ENCODE peak calls at places on chromosomes 5 and 9, in five cellular contexts. O, K, Y, X and A are unnamed samples.

GRCh38 chr9:129052592-129052991 is 16.2 kb downstream of the MIGA2 start:
- ATAC-seq in O (no peak), K (no peak), Y (peak; percentile 58), X (no peak), A (no peak)

GRCh38 chr5:171207256-171207866 is 101.7 kb upstream of the TLX3 start:
- ATAC-seq in O (no peak), K (peak; percentile 54), Y (no peak), X (peak; percentile 76), A (no peak)

GRCh38 chr5:143244000-143244736 is 159.3 kb downstream of the NR3C1 start:
- ATAC-seq in O (peak; percentile 37), K (no peak), Y (peak; percentile 91), X (no peak), A (peak; percentile 92)

GRCh38 chr5:39198080-39198479 is 21.3 kb downstream of the FYB1 start:
- ATAC-seq in O (peak; percentile 78), K (no peak), Y (no peak), X (no peak), A (no peak)

GRCh38 chr5:134145061-134145757 is 30.7 kb downstream of the TCF7 start:
- ATAC-seq in O (no peak), K (no peak), Y (no peak), X (no peak), A (no peak)

GRCh38 chr5:113380299-113381014 is 54.3 kb downstream of the TSSK1B start:
- ATAC-seq in O (no peak), K (no peak), Y (peak; percentile 47), X (no peak), A (no peak)

GRCh38 chr5:139955053-139955605 is 88.0 kb downstream of the NRG2 start:
- ATAC-seq in O (no peak), K (peak; percentile 84), Y (no peak), X (peak; percentile 36), A (no peak)

GRCh38 chr5:2608391-2608790 is 143.1 kb downstream of the IRX2 start:
- ATAC-seq in O (no peak), K (no peak), Y (no peak), X (no peak), A (no peak)

GRCh38 chr9:17165734-17166133 is 30.9 kb downstream of the CNTLN start:
- ATAC-seq in O (no peak), K (no peak), Y (no peak), X (no peak), A (no peak)

GRCh38 chr9:98989036-98990000 is 45.6 kb downstream of the COL15A1 start:
- ATAC-seq in O (peak; percentile 74), K (peak; percentile 58), Y (peak; percentile 78), X (peak; percentile 56), A (peak; percentile 89)

GRCh38 chr5:122093415-122093814 is 15.4 kb upstream of the LOX start:
- ATAC-seq in O (no peak), K (no peak), Y (peak; percentile 75), X (no peak), A (no peak)

GRCh38 chr5:84255318-84255717 is 129.4 kb downstream of the EDIL3 start:
- ATAC-seq in O (peak; percentile 51), K (peak; percentile 70), Y (no peak), X (no peak), A (no peak)

GRCh38 chr9:5470816-5471215 is 20.5 kb downstream of the CD274 start:
- ATAC-seq in O (no peak), K (no peak), Y (no peak), X (no peak), A (no peak)

GRCh38 chr5:135228236-135228635 is 170.8 kb downstream of the MACROH2A1 start:
- ATAC-seq in O (no peak), K (no peak), Y (no peak), X (no peak), A (no peak)

GRCh38 chr9:32264171-32264862 is 120.1 kb upstream of the ACO1 start:
- ATAC-seq in O (peak; percentile 77), K (no peak), Y (no peak), X (no peak), A (no peak)

GRCh38 chr9:118578467-118578866 is 790.8 kb downstream of the BRINP1 start:
- ATAC-seq in O (no peak), K (no peak), Y (no peak), X (no peak), A (no peak)

GRCh38 chr9:122252796-122253195 is 11.8 kb downstream of the RBM18 start:
- ATAC-seq in O (no peak), K (no peak), Y (no peak), X (no peak), A (no peak)

GRCh38 chr5:35938518-35939227 is at the start of gene CAPSL:
- ATAC-seq in O (no peak), K (peak; percentile 81), Y (no peak), X (peak; percentile 56), A (no peak)

GRCh38 chr9:5593904-5594303 is 35.0 kb upstream of the RIC1 start:
- ATAC-seq in O (no peak), K (peak; percentile 55), Y (no peak), X (no peak), A (no peak)

GRCh38 chr9:95736891-95737522 is 138.5 kb upstream of the ERCC6L2 start:
- ATAC-seq in O (no peak), K (no peak), Y (no peak), X (no peak), A (no peak)

GRCh38 chr5:44387391-44387790 is 1.8 kb downstream of the FGF10 start:
- ATAC-seq in O (no peak), K (no peak), Y (no peak), X (no peak), A (no peak)

GRCh38 chr5:149406203-149406978 is 27.3 kb upstream of the IL17B start:
- ATAC-seq in O (no peak), K (peak; percentile 50), Y (peak; percentile 68), X (no peak), A (peak; percentile 90)

DNA sequence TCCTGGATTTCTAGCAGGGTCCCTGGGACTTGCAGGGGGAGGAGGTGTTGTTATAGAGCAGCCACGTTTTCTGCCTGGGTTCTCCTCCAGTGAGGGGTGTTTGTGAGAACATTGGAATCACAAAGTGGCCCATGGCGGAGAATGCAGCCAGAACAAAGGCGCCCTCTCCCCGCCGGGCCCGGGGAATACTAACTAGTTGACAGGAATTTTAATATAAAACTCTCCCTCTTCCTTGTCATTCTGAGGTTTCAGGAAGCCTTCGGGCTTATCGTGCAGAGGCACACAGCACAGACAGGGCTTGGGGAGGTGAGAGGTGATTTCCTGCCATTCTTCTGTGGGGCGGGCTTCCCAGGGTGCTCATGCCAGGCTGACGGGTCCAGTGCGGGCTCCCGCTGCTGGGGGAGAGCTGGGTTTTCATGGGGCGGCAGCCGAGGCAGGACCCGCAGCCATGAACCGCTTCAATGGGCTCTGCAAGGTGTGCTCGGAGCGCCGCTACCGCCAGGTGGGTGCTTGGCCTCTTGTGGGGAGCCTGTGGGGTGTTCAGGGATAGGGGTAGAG is 37.7 kb downstream of the RGS3 start:
- ATAC-seq in O (no peak), K (no peak), Y (no peak), X (no peak), A (peak; percentile 67)
- H3K4me3 ChIP-seq in O (no peak overlapping the region), K (no peak overlapping the region), Y (peak overlapping the region; percentile 48), X (no peak overlapping the region), A (peak overlapping the region; percentile 41)

GRCh38 chr9:133109931-133110650 is 10.9 kb downstream of the RALGDS start:
- ATAC-seq in O (no peak), K (no peak), Y (no peak), X (no peak), A (no peak)
- TF ChIP-seq POLR2AphosphoS5 in O (no peak), K (no peak), Y (no peak), X (no peak), A (no peak)

GRCh38 chr9:16071400-16071799 is 518.6 kb downstream of the CCDC171 start:
- ATAC-seq in O (no peak), K (no peak), Y (no peak), X (no peak), A (no peak)

GRCh38 chr9:16075695-16076094 is 522.9 kb downstream of the CCDC171 start:
- ATAC-seq in O (no peak), K (no peak), Y (no peak), X (no peak), A (no peak)

GRCh38 chr9:16069671-16070586 is 517.1 kb downstream of the CCDC171 start:
- ATAC-seq in O (no peak), K (no peak), Y (peak; percentile 36), X (no peak), A (no peak)

DNA sequence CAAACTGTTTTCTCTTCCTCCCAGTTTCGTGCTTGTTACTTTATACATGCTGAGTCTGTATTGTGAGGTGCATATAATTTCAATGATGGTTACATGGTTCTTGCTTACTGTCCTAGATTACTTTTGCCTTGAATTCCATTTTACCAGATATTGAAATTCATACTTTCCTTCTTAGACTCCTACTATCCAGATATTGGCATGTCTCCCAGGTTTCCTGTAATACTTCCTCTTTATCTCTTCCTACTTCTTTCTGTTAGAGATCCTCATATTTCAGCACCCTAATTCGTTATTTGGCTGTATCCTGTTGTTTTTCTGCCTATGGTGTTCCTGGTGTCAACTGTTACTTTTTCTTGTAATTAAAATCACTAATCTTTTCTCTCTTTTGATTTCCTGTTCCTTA is 522.1 kb downstream of the CCDC171 start:
- ATAC-seq in O (no peak), K (no peak), Y (peak; percentile 52), X (no peak), A (no peak)
- TF ChIP-seq EP300 in O (no peak), K (no peak), Y (no peak), X (no peak), A (no peak)

GRCh38 chr9:93951655-93952118 is 3.5 kb downstream of the BARX1 start:
- ATAC-seq in O (no peak), K (no peak), Y (peak; percentile 46), X (no peak), A (no peak)
- H3K4me3 ChIP-seq in O (no peak overlapping the region), K (no peak overlapping the region), Y (peak overlapping the region; percentile 55), X (no peak overlapping the region), A (peak overlapping the region; percentile 50)

DNA sequence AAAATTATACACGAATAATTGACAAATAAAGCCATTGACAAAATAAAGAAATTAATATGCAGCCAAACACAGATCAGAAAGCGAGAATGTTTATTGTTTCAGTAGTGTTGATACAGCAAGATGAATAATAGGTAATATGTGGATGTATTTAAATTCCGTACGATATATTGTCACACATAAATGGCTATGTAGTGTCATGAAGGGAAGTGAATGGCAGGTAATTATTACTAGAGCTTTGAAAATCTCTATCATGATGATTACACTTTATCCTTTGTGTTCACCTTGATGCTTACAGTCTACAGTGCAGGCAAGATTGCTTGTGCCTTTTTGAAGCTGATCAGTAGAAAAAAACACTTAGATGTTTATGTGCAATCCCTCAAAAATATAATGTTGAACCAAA is 23.3 kb upstream of the CDH10 start:
- ATAC-seq in O (no peak), K (no peak), Y (no peak), X (no peak), A (no peak)
- TF ChIP-seq POLR2AphosphoS5 in O (no peak), K (no peak), Y (no peak), X (no peak), A (no peak)